ENCODE peak calls at places on chromosomes 3 and 15, in five cellular contexts. One of them, this sample, is unnamed.

GRCh38 chr3:18774319-18774877 is 349.3 kb upstream of the SATB1 start:
- DNase-seq in HepG2: no peak
- DNase-seq in RWPE1: no peak
- DNase-seq in AG09309: no peak
- DNase-seq in CD8-positive, alpha-beta T cell: no peak
- DNase-seq in this sample: peak

GRCh38 chr3:39154323-39155021 is 1.1 kb upstream of the CSRNP1 start:
- DNase-seq in HepG2: peak
- DNase-seq in RWPE1: no peak
- DNase-seq in AG09309: no peak
- DNase-seq in CD8-positive, alpha-beta T cell: no peak
- DNase-seq in this sample: peak

GRCh38 chr15:68256675-68257450 is 20.7 kb upstream of the FEM1B start:
- DNase-seq in HepG2: peak
- DNase-seq in RWPE1: peak
- DNase-seq in AG09309: peak
- DNase-seq in CD8-positive, alpha-beta T cell: peak
- DNase-seq in this sample: peak

GRCh38 chr3:186790261-186790981 is 7.0 kb downstream of the EIF4A2 start:
- DNase-seq in HepG2: peak
- DNase-seq in RWPE1: no peak
- DNase-seq in AG09309: no peak
- DNase-seq in CD8-positive, alpha-beta T cell: no peak
- DNase-seq in this sample: peak

GRCh38 chr15:92879949-92880725 is 20.0 kb upstream of the CHD2 start:
- DNase-seq in HepG2: no peak
- DNase-seq in RWPE1: no peak
- DNase-seq in AG09309: no peak
- DNase-seq in CD8-positive, alpha-beta T cell: peak
- DNase-seq in this sample: no peak

GRCh38 chr3:38578081-38578475 is 71.4 kb downstream of the SCN5A start:
- DNase-seq in HepG2: no peak
- DNase-seq in RWPE1: no peak
- DNase-seq in AG09309: no peak
- DNase-seq in CD8-positive, alpha-beta T cell: no peak
- DNase-seq in this sample: no peak

GRCh38 chr15:33048255-33048654 is 146.3 kb downstream of the FMN1 start:
- DNase-seq in HepG2: no peak
- DNase-seq in RWPE1: no peak
- DNase-seq in AG09309: no peak
- DNase-seq in CD8-positive, alpha-beta T cell: no peak
- DNase-seq in this sample: no peak

GRCh38 chr3:64238971-64239667 is 13.9 kb upstream of the PRICKLE2 start:
- DNase-seq in HepG2: peak
- DNase-seq in RWPE1: peak
- DNase-seq in AG09309: peak
- DNase-seq in CD8-positive, alpha-beta T cell: no peak
- DNase-seq in this sample: peak

GRCh38 chr3:85726241-85726640 is 767.5 kb downstream of the CADM2 start:
- DNase-seq in HepG2: peak
- DNase-seq in RWPE1: peak
- DNase-seq in AG09309: no peak
- DNase-seq in CD8-positive, alpha-beta T cell: no peak
- DNase-seq in this sample: peak

GRCh38 chr3:194588741-194589140 is 44.5 kb downstream of the TMEM44 start:
- DNase-seq in HepG2: no peak
- DNase-seq in RWPE1: no peak
- DNase-seq in AG09309: peak
- DNase-seq in CD8-positive, alpha-beta T cell: no peak
- DNase-seq in this sample: no peak

GRCh38 chr15:58517252-58517681 is 85.5 kb downstream of the LIPC start:
- DNase-seq in HepG2: no peak
- DNase-seq in RWPE1: no peak
- DNase-seq in AG09309: no peak
- DNase-seq in CD8-positive, alpha-beta T cell: no peak
- DNase-seq in this sample: no peak

GRCh38 chr3:149990423-149990953 is 19.8 kb upstream of the PFN2 start:
- DNase-seq in HepG2: no peak
- DNase-seq in RWPE1: no peak
- DNase-seq in AG09309: no peak
- DNase-seq in CD8-positive, alpha-beta T cell: no peak
- DNase-seq in this sample: no peak

GRCh38 chr3:141336672-141337522 is 31.4 kb upstream of the ZBTB38 start:
- DNase-seq in HepG2: peak
- DNase-seq in RWPE1: peak
- DNase-seq in AG09309: peak
- DNase-seq in CD8-positive, alpha-beta T cell: no peak
- DNase-seq in this sample: peak

GRCh38 chr15:25790003-25790660 is 73.0 kb downstream of the ATP10A start:
- DNase-seq in HepG2: no peak
- DNase-seq in RWPE1: no peak
- DNase-seq in AG09309: peak
- DNase-seq in CD8-positive, alpha-beta T cell: no peak
- DNase-seq in this sample: no peak

GRCh38 chr3:128770387-128770786 is 44.4 kb downstream of the RAB7A start:
- DNase-seq in HepG2: no peak
- DNase-seq in RWPE1: no peak
- DNase-seq in AG09309: no peak
- DNase-seq in CD8-positive, alpha-beta T cell: no peak
- DNase-seq in this sample: no peak

GRCh38 chr15:91547356-91547755 is 306.2 kb upstream of the SLCO3A1 start:
- DNase-seq in HepG2: no peak
- DNase-seq in RWPE1: no peak
- DNase-seq in AG09309: no peak
- DNase-seq in CD8-positive, alpha-beta T cell: no peak
- DNase-seq in this sample: no peak

GRCh38 chr3:149214702-149215101 is 6.9 kb downstream of the CP start:
- DNase-seq in HepG2: peak
- DNase-seq in RWPE1: no peak
- DNase-seq in AG09309: no peak
- DNase-seq in CD8-positive, alpha-beta T cell: no peak
- DNase-seq in this sample: no peak

GRCh38 chr3:160205606-160206005 is 19.6 kb upstream of the C3orf80 start:
- DNase-seq in HepG2: no peak
- DNase-seq in RWPE1: no peak
- DNase-seq in AG09309: no peak
- DNase-seq in CD8-positive, alpha-beta T cell: no peak
- DNase-seq in this sample: no peak

GRCh38 chr3:160213181-160213580 is 12.0 kb upstream of the C3orf80 start:
- DNase-seq in HepG2: no peak
- DNase-seq in RWPE1: no peak
- DNase-seq in AG09309: no peak
- DNase-seq in CD8-positive, alpha-beta T cell: no peak
- DNase-seq in this sample: no peak

GRCh38 chr3:160210799-160211221 is 14.4 kb upstream of the C3orf80 start:
- DNase-seq in HepG2: peak
- DNase-seq in RWPE1: peak
- DNase-seq in AG09309: peak
- DNase-seq in CD8-positive, alpha-beta T cell: no peak
- DNase-seq in this sample: peak
- TF ChIP-seq CTCF in HepG2: peak
- TF ChIP-seq CTCF in RWPE1: no peak
- TF ChIP-seq CTCF in AG09309: peak
- TF ChIP-seq CTCF in CD8-positive, alpha-beta T cell: no peak
- TF ChIP-seq CTCF in this sample: peak

DNA sequence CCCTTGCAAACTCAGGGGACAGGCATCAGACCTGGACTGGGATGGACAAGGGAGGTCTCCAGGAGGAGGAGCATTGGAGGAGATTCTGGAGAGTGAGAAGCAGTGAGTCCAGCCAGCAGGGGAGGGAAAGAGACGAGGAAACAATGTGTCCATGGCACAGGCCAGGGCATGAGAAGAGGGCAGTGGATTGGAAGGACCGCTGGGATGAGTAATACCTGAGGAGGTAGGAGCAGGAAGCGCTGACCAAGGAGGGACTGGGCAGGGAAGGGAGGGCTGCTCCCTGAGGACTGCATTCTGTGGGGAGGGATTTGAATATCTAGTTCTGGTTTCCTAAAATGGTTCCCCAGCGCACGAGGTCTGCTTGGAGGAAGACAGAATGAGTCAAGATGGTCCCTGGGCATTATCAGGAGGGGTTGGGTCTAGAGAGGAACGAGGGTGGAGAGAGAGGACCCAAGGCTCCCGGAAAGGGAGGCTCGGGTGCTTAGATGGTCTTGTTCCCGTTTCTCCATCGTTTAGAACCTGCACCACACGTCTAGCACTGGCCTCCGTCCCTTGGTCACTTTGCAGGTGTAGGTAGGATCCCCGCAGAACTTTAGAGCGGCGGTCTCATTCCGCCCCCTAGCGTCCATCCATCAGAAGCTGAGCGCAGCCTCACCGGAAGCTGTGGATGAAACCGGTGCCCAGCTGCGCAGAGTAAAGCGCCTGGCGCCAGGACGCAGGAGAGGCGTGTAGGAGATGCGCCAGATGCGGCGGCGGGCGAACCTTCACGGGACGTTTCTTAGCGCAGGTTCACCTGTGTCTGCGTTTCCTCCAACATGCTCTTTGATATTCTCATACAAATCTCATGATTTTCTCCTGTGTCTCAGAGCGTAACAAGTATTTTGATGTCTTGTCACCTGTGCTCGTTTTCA is 190.7 kb upstream of the NDN start:
- DNase-seq in HepG2: peak
- DNase-seq in RWPE1: peak
- DNase-seq in AG09309: no peak
- DNase-seq in CD8-positive, alpha-beta T cell: no peak
- DNase-seq in this sample: peak
- TF ChIP-seq CTCF in HepG2: peak
- TF ChIP-seq CTCF in RWPE1: peak
- TF ChIP-seq CTCF in AG09309: peak
- TF ChIP-seq CTCF in CD8-positive, alpha-beta T cell: no peak
- TF ChIP-seq CTCF in this sample: peak

DNA sequence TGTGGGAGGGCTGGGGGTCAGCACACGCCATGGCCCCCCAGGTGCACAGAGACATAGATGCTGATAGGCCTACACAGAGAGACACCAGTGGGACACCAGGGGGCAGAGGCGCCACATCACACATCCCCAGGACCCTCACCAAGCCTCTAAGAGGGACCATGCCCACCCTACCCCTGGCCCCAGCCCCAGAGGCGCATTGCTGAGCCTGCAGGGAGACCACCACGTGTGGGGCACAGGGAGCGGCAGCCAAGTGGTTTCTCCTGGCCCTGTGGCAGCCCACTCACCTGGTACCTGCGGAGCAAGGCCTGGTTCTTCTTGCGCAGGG is 1.2 kb downstream of the CCDC9B start:
- DNase-seq in HepG2: no peak
- DNase-seq in RWPE1: no peak
- DNase-seq in AG09309: no peak
- DNase-seq in CD8-positive, alpha-beta T cell: no peak
- DNase-seq in this sample: no peak
- TF ChIP-seq CTCF in HepG2: peak
- TF ChIP-seq CTCF in RWPE1: no peak
- TF ChIP-seq CTCF in AG09309: no peak
- TF ChIP-seq CTCF in CD8-positive, alpha-beta T cell: no peak
- TF ChIP-seq CTCF in this sample: no peak

GRCh38 chr3:72190050-72190449 is 405.1 kb upstream of the PROK2 start:
- DNase-seq in HepG2: no peak
- DNase-seq in RWPE1: no peak
- DNase-seq in AG09309: no peak
- DNase-seq in CD8-positive, alpha-beta T cell: no peak
- DNase-seq in this sample: no peak

GRCh38 chr3:72187131-72187530 is 402.2 kb upstream of the PROK2 start:
- DNase-seq in HepG2: peak
- DNase-seq in RWPE1: no peak
- DNase-seq in AG09309: no peak
- DNase-seq in CD8-positive, alpha-beta T cell: no peak
- DNase-seq in this sample: no peak

GRCh38 chr3:72191211-72191960 is 406.4 kb upstream of the PROK2 start:
- DNase-seq in HepG2: no peak
- DNase-seq in RWPE1: no peak
- DNase-seq in AG09309: peak
- DNase-seq in CD8-positive, alpha-beta T cell: no peak
- DNase-seq in this sample: no peak

GRCh38 chr3:72186485-72186864 is 401.5 kb upstream of the PROK2 start:
- DNase-seq in HepG2: no peak
- DNase-seq in RWPE1: peak
- DNase-seq in AG09309: no peak
- DNase-seq in CD8-positive, alpha-beta T cell: no peak
- DNase-seq in this sample: peak

GRCh38 chr3:72189344-72189743 is 404.4 kb upstream of the PROK2 start:
- DNase-seq in HepG2: no peak
- DNase-seq in RWPE1: no peak
- DNase-seq in AG09309: no peak
- DNase-seq in CD8-positive, alpha-beta T cell: no peak
- DNase-seq in this sample: no peak
- TF ChIP-seq CTCF in HepG2: no peak
- TF ChIP-seq CTCF in RWPE1: no peak
- TF ChIP-seq CTCF in AG09309: no peak
- TF ChIP-seq CTCF in CD8-positive, alpha-beta T cell: no peak
- TF ChIP-seq CTCF in this sample: no peak

DNA sequence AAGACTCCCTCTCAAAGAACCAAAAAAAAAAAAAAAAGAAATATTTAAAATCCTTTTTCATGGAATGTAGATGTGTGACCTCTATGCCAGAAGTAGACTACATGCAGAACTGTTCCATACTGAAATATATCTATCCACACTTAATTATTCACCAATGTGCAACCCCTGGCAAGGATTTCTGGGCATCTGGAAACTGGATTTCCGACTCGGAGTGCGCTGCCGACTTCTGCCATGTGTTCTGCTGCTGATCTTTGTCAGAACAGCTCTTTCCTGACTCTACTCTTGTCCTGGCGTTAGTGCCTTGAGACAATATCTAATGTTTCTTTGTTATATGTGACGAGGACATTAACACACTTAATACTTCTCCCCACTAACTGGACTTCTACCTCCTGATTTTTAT is 11.7 kb downstream of the LIPH start:
- DNase-seq in HepG2: no peak
- DNase-seq in RWPE1: no peak
- DNase-seq in AG09309: no peak
- DNase-seq in CD8-positive, alpha-beta T cell: no peak
- DNase-seq in this sample: no peak
- TF ChIP-seq CTCF in HepG2: no peak
- TF ChIP-seq CTCF in RWPE1: no peak
- TF ChIP-seq CTCF in AG09309: no peak
- TF ChIP-seq CTCF in CD8-positive, alpha-beta T cell: no peak
- TF ChIP-seq CTCF in this sample: no peak

DNA sequence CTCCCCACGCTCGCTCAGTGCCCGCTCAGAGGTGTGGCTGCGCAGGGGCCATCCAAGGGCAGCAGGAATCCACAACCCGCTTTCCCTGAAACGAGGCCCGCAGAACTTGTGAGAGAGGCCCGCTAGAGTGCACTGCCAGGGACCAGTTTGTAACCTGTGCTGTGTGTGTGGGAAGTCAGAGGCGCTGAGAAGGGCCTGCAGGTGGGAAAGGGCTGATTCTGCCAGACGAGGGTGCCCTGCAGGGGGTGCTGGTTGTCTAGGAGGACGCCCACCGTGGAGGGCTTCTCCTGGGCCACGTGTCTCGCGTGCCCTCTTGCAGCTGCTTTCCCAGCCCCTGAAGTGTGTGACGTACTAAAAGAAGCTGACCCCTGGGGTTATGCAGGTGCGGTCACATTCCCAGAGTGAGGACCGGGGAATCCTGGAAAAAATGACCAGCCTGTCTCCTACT is 83.3 kb downstream of the C3orf70 start:
- DNase-seq in HepG2: peak
- DNase-seq in RWPE1: no peak
- DNase-seq in AG09309: no peak
- DNase-seq in CD8-positive, alpha-beta T cell: no peak
- DNase-seq in this sample: no peak
- TF ChIP-seq CTCF in HepG2: peak
- TF ChIP-seq CTCF in RWPE1: no peak
- TF ChIP-seq CTCF in AG09309: peak
- TF ChIP-seq CTCF in CD8-positive, alpha-beta T cell: no peak
- TF ChIP-seq CTCF in this sample: no peak